ENCODE peak calls at places on chromosomes 12 and 14, in six cellular contexts. C is AG10803, L is cardiac muscle cell, X is IMR-90, N is heart right ventricle, A is GM12865. K is an unnamed sample.

GRCh38 chr14:56351861-56352260 is 227.7 kb upstream of the TMEM260 start:
- DNase-seq in C (peak; percentile 86), L (no peak), X (peak; percentile 92), N (no peak), A (no peak), K (no peak)

GRCh38 chr14:104843442-104844305 is 21.4 kb upstream of the CEP170B start:
- DNase-seq in C (no peak), L (peak; percentile 74), X (no peak), N (peak; percentile 19), A (no peak), K (no peak)

GRCh38 chr12:111093428-111094142 is 173.2 kb upstream of the MYL2 start:
- DNase-seq in C (no peak), L (no peak), X (no peak), N (no peak), A (peak; percentile 33), K (no peak)

GRCh38 chr12:50574621-50575348 is 70.0 kb downstream of the DIP2B start:
- DNase-seq in C (peak; percentile 90), L (no peak), X (peak; percentile 32), N (no peak), A (no peak), K (no peak)

GRCh38 chr14:95361373-95362179 is 41.9 kb upstream of the CLMN start:
- DNase-seq in C (no peak), L (no peak), X (no peak), N (peak; percentile 34), A (peak; percentile 70), K (peak; percentile 49)

GRCh38 chr14:53893374-53893773 is 63.3 kb downstream of the BMP4 start:
- DNase-seq in C (no peak), L (no peak), X (no peak), N (no peak), A (peak; percentile 65), K (no peak)

GRCh38 chr14:51382506-51382905 is 142.5 kb downstream of the TMX1 start:
- DNase-seq in C (no peak), L (peak; percentile 24), X (no peak), N (no peak), A (no peak), K (peak; percentile 78)

GRCh38 chr12:4116251-4117111 is 157.1 kb upstream of the CCND2 start:
- DNase-seq in C (peak; percentile 79), L (no peak), X (peak; percentile 82), N (peak; percentile 41), A (peak; percentile 39), K (no peak)

GRCh38 chr14:24053548-24054323 is 1.9 kb downstream of the CARMIL3 start:
- DNase-seq in C (no peak), L (no peak), X (no peak), N (no peak), A (no peak), K (peak; percentile 8)

DNA sequence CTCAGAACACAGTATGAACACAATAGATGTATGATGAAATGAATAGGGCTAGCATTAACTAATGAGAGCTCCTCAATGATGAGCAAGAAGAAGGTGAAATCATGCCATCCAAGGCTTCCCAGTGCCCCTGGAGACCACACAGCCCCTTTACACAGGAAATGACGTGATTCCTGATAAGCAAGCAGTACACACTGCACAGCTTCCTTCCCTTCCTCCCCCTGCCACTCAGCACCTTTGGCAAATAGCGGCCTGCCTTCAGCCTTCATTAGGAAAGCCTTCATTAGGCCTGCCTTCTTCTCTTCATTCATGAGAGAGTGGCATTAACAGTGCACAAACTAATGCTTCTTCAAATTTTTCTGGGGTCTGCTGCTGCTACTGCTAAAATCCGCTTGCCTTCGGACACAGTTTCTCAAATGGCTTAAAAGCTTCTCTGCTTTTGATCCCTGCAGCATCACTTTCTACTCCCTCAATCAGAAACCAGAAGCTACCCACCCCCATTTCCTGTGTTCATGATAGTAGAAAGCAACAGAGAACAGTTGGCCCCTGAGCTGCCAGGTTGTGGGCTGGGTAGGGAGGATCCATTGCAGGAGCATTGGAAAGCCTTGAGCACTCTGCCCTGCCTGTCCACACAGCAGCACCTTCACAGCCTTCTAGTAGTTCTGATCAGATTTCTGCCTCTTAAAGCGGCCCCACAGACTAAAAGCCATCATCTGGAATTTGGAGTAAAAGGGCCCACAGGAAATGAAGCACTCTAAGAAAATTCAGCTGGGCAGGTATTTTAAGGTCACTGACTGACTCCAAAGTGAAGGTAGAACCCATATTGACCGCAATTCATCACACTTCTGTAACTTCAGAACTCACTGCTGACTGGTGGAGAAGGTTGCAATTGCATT is 103.8 kb upstream of the ETV6 start:
- DNase-seq in C (no peak), L (peak; percentile 14), X (no peak), N (no peak), A (peak; percentile 89), K (no peak)
- TF ChIP-seq CTCF in C (no peak), L (no peak), X (no peak), N (no peak), A (no peak), K (no peak)

GRCh38 chr12:6334940-6335450 is 6.9 kb downstream of the TNFRSF1A start:
- DNase-seq in C (peak; percentile 65), L (no peak), X (peak; percentile 39), N (no peak), A (no peak), K (no peak)
- H3K4me3 ChIP-seq in C (peak overlapping the region; percentile 100), L (no peak overlapping the region), X (no peak overlapping the region), N (peak overlapping the region; percentile 81), A (no peak overlapping the region), K (no peak overlapping the region)

GRCh38 chr12:53299454-53300180 is at the start of gene MYG1:
- DNase-seq in C (peak; percentile 84), L (peak; percentile 91), X (peak; percentile 84), N (peak; percentile 84), A (peak; percentile 92), K (peak; percentile 90)
- TF ChIP-seq CTCF in C (peak; percentile 30), L (peak; percentile 30), X (peak; percentile 17), N (peak; percentile 21), A (no peak), K (peak; percentile 31)

GRCh38 chr14:33911046-33911445 is 39.8 kb downstream of the EGLN3 start:
- DNase-seq in C (no peak), L (no peak), X (no peak), N (no peak), A (no peak), K (no peak)

GRCh38 chr14:33909380-33910084 is 41.3 kb downstream of the EGLN3 start:
- DNase-seq in C (no peak), L (no peak), X (no peak), N (no peak), A (no peak), K (no peak)

GRCh38 chr14:33906968-33907367 is 43.9 kb downstream of the EGLN3 start:
- DNase-seq in C (no peak), L (no peak), X (no peak), N (no peak), A (no peak), K (no peak)

GRCh38 chr14:33904609-33905008 is 46.3 kb downstream of the EGLN3 start:
- DNase-seq in C (no peak), L (no peak), X (no peak), N (no peak), A (no peak), K (no peak)

DNA sequence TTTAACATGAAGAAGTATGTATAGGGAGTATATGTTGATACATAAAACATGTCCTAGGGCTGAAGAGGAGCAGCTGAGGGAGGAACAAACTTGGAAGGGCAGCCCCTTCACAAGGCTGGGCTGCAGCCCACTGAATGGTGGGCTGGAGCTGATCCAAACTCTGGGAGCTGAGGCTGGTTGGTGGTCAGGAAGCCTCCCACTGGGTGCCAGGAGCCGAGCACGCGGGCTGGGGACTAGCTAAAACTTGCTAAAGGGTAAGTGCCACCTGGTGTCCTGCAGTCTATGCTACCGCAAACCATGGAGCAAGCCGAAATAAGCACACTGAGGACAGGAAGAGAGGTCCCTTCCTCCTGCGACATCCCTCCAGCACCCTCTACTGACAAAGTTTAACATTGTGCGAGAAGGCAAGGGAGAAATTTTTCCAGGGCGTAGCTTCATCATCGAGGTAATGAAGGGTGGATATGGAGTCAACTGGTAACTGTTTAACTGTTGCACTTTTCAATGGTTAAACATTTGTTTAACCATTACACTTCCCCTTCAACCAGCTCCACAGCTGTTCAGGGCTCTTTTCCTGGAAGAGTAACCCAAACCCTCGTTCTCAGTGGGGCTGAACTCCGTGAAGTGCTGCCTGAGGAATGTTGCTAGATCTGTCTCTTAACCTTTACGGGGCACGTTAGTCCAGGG is 42.2 kb downstream of the EGLN3 start:
- DNase-seq in C (no peak), L (no peak), X (no peak), N (no peak), A (peak; percentile 4), K (no peak)
- H3K4me3 ChIP-seq in C (no peak overlapping the region), L (no peak overlapping the region), X (no peak overlapping the region), N (no peak overlapping the region), A (no peak overlapping the region), K (no peak overlapping the region)

DNA sequence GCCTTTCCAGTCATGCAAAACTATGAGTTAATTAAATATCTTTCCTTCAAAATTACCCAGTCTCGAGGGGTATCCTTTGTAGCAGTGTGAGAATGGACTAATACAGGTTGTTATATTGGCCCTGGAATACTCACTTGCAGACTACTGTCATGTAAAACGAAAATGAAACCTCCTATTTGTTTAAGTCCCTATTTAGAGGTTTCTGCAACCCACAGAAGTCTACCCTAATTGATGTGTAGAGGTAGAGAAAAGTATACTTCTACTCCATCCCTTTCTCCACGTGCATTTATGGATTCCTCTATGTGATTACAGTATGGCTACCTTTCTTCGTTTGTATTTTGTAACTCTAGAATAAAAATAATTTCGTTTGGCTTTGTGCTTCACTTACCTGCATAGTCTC is 371.1 kb downstream of the FSCB start:
- DNase-seq in C (no peak), L (no peak), X (no peak), N (no peak), A (no peak), K (no peak)
- TF ChIP-seq CTCF in C (no peak), L (no peak), X (no peak), N (no peak), A (no peak), K (no peak)

DNA sequence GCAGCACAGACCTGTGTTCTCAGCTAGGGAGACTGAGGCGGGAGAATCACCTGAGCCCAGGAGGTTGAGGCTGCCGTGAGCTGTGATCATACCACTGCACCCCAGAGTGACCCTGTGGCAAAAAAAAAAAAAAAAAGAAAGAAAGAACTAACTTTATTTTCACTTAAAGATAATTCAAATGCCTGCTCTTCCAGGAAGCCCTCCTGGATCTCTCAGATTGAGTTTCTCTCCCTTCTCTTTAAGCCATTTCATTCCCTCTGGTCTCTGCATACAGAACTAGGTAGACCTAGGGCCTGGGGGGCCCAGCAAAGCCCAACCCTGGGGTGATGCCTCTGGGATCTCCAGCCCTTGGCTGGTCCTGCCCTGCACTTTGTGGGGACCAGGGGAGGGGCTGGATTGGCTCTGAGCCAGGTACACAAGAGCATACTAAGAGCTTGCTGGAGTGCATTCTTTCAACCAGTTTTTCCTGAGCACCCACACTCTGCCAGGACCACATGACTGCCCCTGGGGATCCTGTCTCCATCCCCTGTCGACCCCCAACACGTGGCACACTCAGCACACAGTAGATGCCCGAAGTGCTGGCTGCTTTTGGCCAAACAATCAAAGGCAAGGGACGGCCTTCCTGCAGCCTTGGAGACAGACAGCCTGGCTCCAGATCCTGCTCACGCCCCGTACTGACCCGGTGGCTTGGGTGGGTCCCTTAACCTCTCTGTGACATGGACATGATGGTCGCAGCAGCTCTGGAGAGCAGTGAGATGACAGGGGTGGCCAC is 52.7 kb downstream of the CYP46A1 start:
- DNase-seq in C (no peak), L (peak; percentile 44), X (no peak), N (peak; percentile 77), A (no peak), K (no peak)
- H3K4me3 ChIP-seq in C (no peak overlapping the region), L (no peak overlapping the region), X (no peak overlapping the region), N (peak overlapping the region; percentile 73), A (no peak overlapping the region), K (no peak overlapping the region)